ENCODE peak calls at places on chromosome 9, in five cellular contexts. F, Q, I, S and D are unnamed samples.

GRCh38 chr9:6984941-6985578 is 227.3 kb downstream of the KDM4C start:
- DNase-seq in F (no peak), Q (no peak), I (peak; percentile 21), S (no peak), D (no peak)

GRCh38 chr9:15211160-15211993 is 95.6 kb downstream of the TTC39B start:
- DNase-seq in F (peak; percentile 73), Q (peak; percentile 50), I (peak; percentile 57), S (peak; percentile 37), D (peak; percentile 26)

GRCh38 chr9:73199886-73200285 is 48.2 kb downstream of the ANXA1 start:
- DNase-seq in F (no peak), Q (peak; percentile 43), I (peak; percentile 33), S (no peak), D (no peak)

GRCh38 chr9:121975801-121976277 is 117.3 kb downstream of the TTLL11 start:
- DNase-seq in F (no peak), Q (peak; percentile 43), I (no peak), S (no peak), D (no peak)

GRCh38 chr9:112002847-112003457 is 106.3 kb downstream of the UGCG start:
- DNase-seq in F (no peak), Q (no peak), I (no peak), S (no peak), D (no peak)

GRCh38 chr9:72228282-72228681 is 79.0 kb downstream of the GDA start:
- DNase-seq in F (no peak), Q (no peak), I (no peak), S (no peak), D (no peak)

GRCh38 chr9:89497978-89498844 is at the start of gene SEMA4D:
- DNase-seq in F (peak; percentile 85), Q (peak; percentile 53), I (peak; percentile 79), S (no peak), D (no peak)

GRCh38 chr9:34037626-34038025 is 11.1 kb downstream of the UBAP2 start:
- DNase-seq in F (no peak), Q (no peak), I (no peak), S (no peak), D (no peak)

GRCh38 chr9:133978226-133979123 is 13.6 kb downstream of the VAV2 start:
- DNase-seq in F (no peak), Q (no peak), I (peak; percentile 8), S (no peak), D (no peak)

GRCh38 chr9:120640380-120640779 is 60.4 kb upstream of the CDK5RAP2 start:
- DNase-seq in F (no peak), Q (no peak), I (no peak), S (no peak), D (no peak)

GRCh38 chr9:35658144-35658893 is at the start of gene CCDC107:
- DNase-seq in F (peak; percentile 86), Q (no peak), I (peak; percentile 84), S (no peak), D (no peak)

GRCh38 chr9:129365196-129365595 is 187.1 kb upstream of the IER5L start:
- DNase-seq in F (no peak), Q (no peak), I (no peak), S (no peak), D (no peak)

GRCh38 chr9:14030350-14030823 is 283.6 kb downstream of the NFIB start:
- DNase-seq in F (peak; percentile 28), Q (no peak), I (no peak), S (no peak), D (peak; percentile 35)

GRCh38 chr9:71669265-71669975 is 98.9 kb downstream of the CEMIP2 start:
- DNase-seq in F (no peak), Q (no peak), I (no peak), S (no peak), D (no peak)

GRCh38 chr9:99137225-99137624 is 32.3 kb downstream of the TGFBR1 start:
- DNase-seq in F (no peak), Q (no peak), I (no peak), S (no peak), D (no peak)

GRCh38 chr9:130638278-130639118 is 25.9 kb upstream of the PRDM12 start:
- DNase-seq in F (no peak), Q (no peak), I (no peak), S (no peak), D (no peak)

GRCh38 chr9:130639119-130639485 is 25.3 kb upstream of the PRDM12 start:
- DNase-seq in F (no peak), Q (no peak), I (no peak), S (no peak), D (no peak)

GRCh38 chr9:130642926-130643325 is 21.5 kb upstream of the PRDM12 start:
- DNase-seq in F (no peak), Q (no peak), I (no peak), S (no peak), D (no peak)

GRCh38 chr9:130639866-130640555 is 24.4 kb upstream of the PRDM12 start:
- DNase-seq in F (no peak), Q (no peak), I (no peak), S (no peak), D (no peak)

DNA sequence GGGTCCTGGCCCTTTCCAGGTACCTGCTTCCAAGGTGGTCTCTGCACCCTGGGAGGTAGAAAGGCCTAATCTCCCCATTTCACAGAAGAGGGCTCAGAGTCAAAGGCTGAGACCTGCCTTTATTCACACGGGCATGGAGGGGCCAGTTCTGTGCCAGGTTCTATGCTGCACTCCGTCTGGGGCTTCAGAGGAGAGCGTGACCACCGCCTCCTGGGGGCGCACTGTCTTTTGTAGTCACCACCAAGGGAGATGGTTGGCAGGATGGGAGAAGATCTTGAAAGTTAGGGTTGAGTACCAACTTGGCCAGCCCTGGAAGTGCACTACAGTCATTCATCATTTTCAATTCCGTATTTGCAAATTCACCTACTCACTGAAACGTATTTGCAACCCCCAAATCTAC is 23.7 kb upstream of the PRDM12 start:
- DNase-seq in F (no peak), Q (no peak), I (peak; percentile 41), S (peak; percentile 49), D (no peak)
- TF ChIP-seq CTCF in F (no peak), Q (no peak), I (no peak), S (peak; percentile 25), D (no peak)

DNA sequence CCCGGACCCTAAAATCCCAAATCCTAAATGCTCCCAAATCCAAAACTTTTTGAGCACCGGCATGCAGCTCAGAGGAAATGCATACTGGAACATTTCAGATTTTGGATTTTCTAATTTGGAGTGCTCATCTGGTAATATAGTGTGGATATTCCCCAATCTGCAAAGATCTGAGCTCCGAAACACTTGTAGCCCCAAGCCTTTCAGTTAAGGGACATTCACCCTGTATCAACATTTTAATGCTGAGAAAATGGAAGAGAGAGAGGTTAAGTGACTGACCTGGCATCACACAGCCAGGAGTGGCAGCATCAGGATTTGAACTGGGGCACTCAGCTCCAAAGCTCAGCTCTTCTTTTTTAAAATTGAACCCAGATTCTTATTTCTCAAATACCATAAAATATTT is 30.7 kb downstream of the QRFP start:
- DNase-seq in F (no peak), Q (no peak), I (no peak), S (no peak), D (no peak)
- TF ChIP-seq CTCF in F (no peak), Q (no peak), I (no peak), S (no peak), D (no peak)

GRCh38 chr9:95718263-95718662 is 157.2 kb upstream of the ERCC6L2 start:
- DNase-seq in F (no peak), Q (no peak), I (no peak), S (no peak), D (no peak)
- TF ChIP-seq CTCF in F (no peak), Q (no peak), I (no peak), S (no peak), D (no peak)

GRCh38 chr9:136218271-136218670 is 13.3 kb upstream of the LHX3 start:
- DNase-seq in F (no peak), Q (no peak), I (no peak), S (no peak), D (no peak)

GRCh38 chr9:136220017-136220729 is 15.2 kb upstream of the LHX3 start:
- DNase-seq in F (no peak), Q (no peak), I (no peak), S (no peak), D (no peak)

GRCh38 chr9:136216541-136217240 is 11.8 kb upstream of the LHX3 start:
- DNase-seq in F (no peak), Q (no peak), I (no peak), S (no peak), D (no peak)

GRCh38 chr9:136219276-136219675 is 14.3 kb upstream of the LHX3 start:
- DNase-seq in F (no peak), Q (no peak), I (no peak), S (no peak), D (peak; percentile 75)

DNA sequence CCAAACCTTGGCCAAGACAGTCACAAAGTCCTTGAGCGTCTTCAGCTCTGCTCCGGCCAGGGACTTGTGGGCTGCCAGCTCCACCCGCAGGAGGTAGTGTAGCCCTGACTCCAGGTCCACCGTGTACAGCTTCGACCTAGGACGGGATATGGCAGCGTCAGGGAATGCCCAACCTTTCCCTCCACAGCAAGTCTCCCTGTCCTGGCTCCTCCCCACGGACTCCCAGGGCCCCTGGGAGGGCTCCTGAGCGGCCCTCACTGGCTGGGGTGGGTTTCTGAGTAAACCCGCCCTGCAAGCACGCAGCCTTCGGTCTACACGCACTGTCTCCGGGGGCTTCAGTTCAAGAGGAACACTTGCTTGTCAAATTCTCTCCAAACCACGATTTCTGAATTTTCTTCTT is 13.7 kb upstream of the LHX3 start:
- DNase-seq in F (no peak), Q (no peak), I (no peak), S (no peak), D (no peak)
- TF ChIP-seq CTCF in F (no peak), Q (no peak), I (no peak), S (no peak), D (no peak)